ENCODE peak calls at places on chromosomes 5 and 9, in four cellular contexts. One of them, this sample, is unnamed.

GRCh38 chr9:85743290-85744128 is 1.8 kb upstream of the AGTPBP1 start:
- DNase-seq in stromal cell of bone marrow: peak; percentile 53
- DNase-seq in cardiac muscle cell: peak; percentile 87
- DNase-seq in left ventricle myocardium superior: peak; percentile 39
- DNase-seq in this sample: peak; percentile 38

GRCh38 chr5:167229751-167230150 is 1061.7 kb upstream of the WWC1 start:
- DNase-seq in stromal cell of bone marrow: no peak
- DNase-seq in left ventricle myocardium superior: no peak
- DNase-seq in cardiac muscle cell: no peak
- DNase-seq in this sample: no peak

GRCh38 chr5:89117131-89117644 is 234.2 kb upstream of the MEF2C start:
- DNase-seq in stromal cell of bone marrow: no peak
- DNase-seq in cardiac muscle cell: no peak
- DNase-seq in left ventricle myocardium superior: no peak
- DNase-seq in this sample: no peak

GRCh38 chr9:70076678-70077077 is 33.0 kb downstream of the MAMDC2 start:
- DNase-seq in left ventricle myocardium superior: no peak
- DNase-seq in cardiac muscle cell: no peak
- DNase-seq in stromal cell of bone marrow: no peak
- DNase-seq in this sample: no peak

GRCh38 chr9:110768887-110769286 is 100.3 kb downstream of the MUSK start:
- DNase-seq in stromal cell of bone marrow: no peak
- DNase-seq in left ventricle myocardium superior: no peak
- DNase-seq in cardiac muscle cell: no peak
- DNase-seq in this sample: no peak

GRCh38 chr5:112686675-112687074 is 51.0 kb upstream of the APC start:
- DNase-seq in stromal cell of bone marrow: no peak
- DNase-seq in cardiac muscle cell: no peak
- DNase-seq in left ventricle myocardium superior: no peak
- DNase-seq in this sample: no peak

GRCh38 chr9:114378883-114379282 is 8.9 kb downstream of the AKNA start:
- DNase-seq in left ventricle myocardium superior: no peak
- DNase-seq in stromal cell of bone marrow: no peak
- DNase-seq in cardiac muscle cell: no peak
- DNase-seq in this sample: no peak

GRCh38 chr9:133713211-133713959 is 24.8 kb downstream of the SARDH start:
- DNase-seq in stromal cell of bone marrow: no peak
- DNase-seq in cardiac muscle cell: no peak
- DNase-seq in left ventricle myocardium superior: peak; percentile 30
- DNase-seq in this sample: peak; percentile 34

GRCh38 chr5:66850354-66851075 is 254.3 kb downstream of the MAST4 start:
- DNase-seq in cardiac muscle cell: peak; percentile 73
- DNase-seq in left ventricle myocardium superior: no peak
- DNase-seq in stromal cell of bone marrow: no peak
- DNase-seq in this sample: no peak

GRCh38 chr5:68046445-68046844 is 169.1 kb upstream of the PIK3R1 start:
- DNase-seq in cardiac muscle cell: peak; percentile 97
- DNase-seq in stromal cell of bone marrow: peak; percentile 98
- DNase-seq in left ventricle myocardium superior: no peak
- DNase-seq in this sample: no peak

GRCh38 chr9:83385317-83385716 is 152.9 kb downstream of the FRMD3 start:
- DNase-seq in stromal cell of bone marrow: no peak
- DNase-seq in cardiac muscle cell: no peak
- DNase-seq in left ventricle myocardium superior: no peak
- DNase-seq in this sample: no peak

GRCh38 chr5:56815657-56816545 is 552 bp downstream of the MAP3K1 start:
- DNase-seq in left ventricle myocardium superior: peak; percentile 45
- DNase-seq in stromal cell of bone marrow: no peak
- DNase-seq in cardiac muscle cell: no peak
- DNase-seq in this sample: peak; percentile 49

GRCh38 chr5:175096469-175097185 is 347.4 kb downstream of the DRD1 start:
- DNase-seq in stromal cell of bone marrow: peak; percentile 23
- DNase-seq in cardiac muscle cell: no peak
- DNase-seq in left ventricle myocardium superior: no peak
- DNase-seq in this sample: no peak

GRCh38 chr9:136725612-136726011 is 13.2 kb downstream of the DIPK1B start:
- DNase-seq in left ventricle myocardium superior: no peak
- DNase-seq in cardiac muscle cell: peak; percentile 75
- DNase-seq in stromal cell of bone marrow: no peak
- DNase-seq in this sample: no peak

GRCh38 chr5:96338624-96339023 is 94.4 kb downstream of the PCSK1 start:
- DNase-seq in cardiac muscle cell: peak; percentile 29
- DNase-seq in left ventricle myocardium superior: peak; percentile 46
- DNase-seq in stromal cell of bone marrow: no peak
- DNase-seq in this sample: no peak

GRCh38 chr5:132417889-132418432 is 48.5 kb downstream of the SLC22A5 start:
- DNase-seq in left ventricle myocardium superior: no peak
- DNase-seq in cardiac muscle cell: no peak
- DNase-seq in stromal cell of bone marrow: no peak
- DNase-seq in this sample: no peak

GRCh38 chr9:2289234-2289755 is 274.1 kb downstream of the SMARCA2 start:
- DNase-seq in left ventricle myocardium superior: no peak
- DNase-seq in cardiac muscle cell: no peak
- DNase-seq in stromal cell of bone marrow: no peak
- DNase-seq in this sample: no peak

GRCh38 chr9:135907006-135907434 is 326 bp downstream of the CAMSAP1 start:
- DNase-seq in left ventricle myocardium superior: no peak
- DNase-seq in cardiac muscle cell: peak; percentile 57
- DNase-seq in stromal cell of bone marrow: no peak
- DNase-seq in this sample: no peak

GRCh38 chr5:124287813-124288212 is 458.6 kb downstream of the ZNF608 start:
- DNase-seq in left ventricle myocardium superior: no peak
- DNase-seq in cardiac muscle cell: no peak
- DNase-seq in stromal cell of bone marrow: no peak
- DNase-seq in this sample: no peak

GRCh38 chr9:81370096-81370495 is 319.3 kb downstream of the TLE1 start:
- DNase-seq in cardiac muscle cell: no peak
- DNase-seq in stromal cell of bone marrow: no peak
- DNase-seq in left ventricle myocardium superior: no peak
- DNase-seq in this sample: no peak

GRCh38 chr5:74017112-74017511 is 391.1 kb downstream of the ARHGEF28 start:
- DNase-seq in cardiac muscle cell: peak; percentile 10
- DNase-seq in stromal cell of bone marrow: no peak
- DNase-seq in left ventricle myocardium superior: no peak
- DNase-seq in this sample: peak; percentile 50

GRCh38 chr5:91283899-91284298 is 99.2 kb downstream of the ARRDC3 start:
- DNase-seq in cardiac muscle cell: peak; percentile 47
- DNase-seq in stromal cell of bone marrow: peak; percentile 93
- DNase-seq in left ventricle myocardium superior: no peak
- DNase-seq in this sample: no peak

GRCh38 chr9:29701536-29701935 is 2128.3 kb upstream of the C9orf72 start:
- DNase-seq in stromal cell of bone marrow: no peak
- DNase-seq in left ventricle myocardium superior: no peak
- DNase-seq in cardiac muscle cell: no peak
- DNase-seq in this sample: no peak

GRCh38 chr5:179868541-179868940 is 9.9 kb upstream of the MRNIP start:
- DNase-seq in stromal cell of bone marrow: no peak
- DNase-seq in left ventricle myocardium superior: peak; percentile 27
- DNase-seq in cardiac muscle cell: no peak
- DNase-seq in this sample: no peak

GRCh38 chr5:62268239-62268638 is 37.8 kb upstream of the KIF2A start:
- DNase-seq in stromal cell of bone marrow: no peak
- DNase-seq in left ventricle myocardium superior: no peak
- DNase-seq in cardiac muscle cell: peak; percentile 4
- DNase-seq in this sample: no peak

GRCh38 chr5:169700611-169701010 is 63.5 kb downstream of the DOCK2 start:
- DNase-seq in left ventricle myocardium superior: no peak
- DNase-seq in cardiac muscle cell: no peak
- DNase-seq in stromal cell of bone marrow: no peak
- DNase-seq in this sample: no peak

GRCh38 chr9:38075272-38075671 is 6.2 kb upstream of the SHB start:
- DNase-seq in stromal cell of bone marrow: no peak
- DNase-seq in left ventricle myocardium superior: no peak
- DNase-seq in cardiac muscle cell: no peak
- DNase-seq in this sample: peak; percentile 34

GRCh38 chr5:73615085-73615484 is 10.9 kb upstream of the ARHGEF28 start:
- DNase-seq in cardiac muscle cell: no peak
- DNase-seq in left ventricle myocardium superior: no peak
- DNase-seq in stromal cell of bone marrow: no peak
- DNase-seq in this sample: no peak

GRCh38 chr9:99326917-99327189 is 104.8 kb downstream of the SEC61B start:
- DNase-seq in stromal cell of bone marrow: no peak
- DNase-seq in left ventricle myocardium superior: no peak
- DNase-seq in cardiac muscle cell: no peak
- DNase-seq in this sample: no peak

This sample was measured in H9.